ENCODE peak calls at places on chromosome 4, in ten cellular contexts. Y is body of pancreas, U is OCI-LY7, Z is stomach, G is H9, H is adrenal gland, B is cardiac muscle cell, L is heart right ventricle, M is tibial artery, K is A549. Q is an unnamed sample.

GRCh38 chr4:123786955-123787354 is 390.4 kb downstream of the SPRY1 start:
- DNase-seq in G (no peak), H (peak), K (no peak), B (no peak), Z (peak), Y (peak), L (peak), U (no peak), M (no peak), Q (peak)

GRCh38 chr4:124757121-124757520 is 44.6 kb upstream of the ANKRD50 start:
- DNase-seq in B (no peak), Y (no peak), Z (no peak), U (no peak), L (no peak), G (no peak), K (no peak), M (no peak), H (no peak), Q (no peak)

GRCh38 chr4:122764071-122764807 is 31.7 kb downstream of the BBS12 start:
- DNase-seq in H (no peak), B (no peak), L (no peak), M (no peak), K (no peak), G (no peak), U (no peak), Y (no peak), Z (no peak), Q (no peak)

GRCh38 chr4:15536552-15537499 is 67.1 kb downstream of the CC2D2A start:
- DNase-seq in Y (no peak), M (no peak), B (no peak), H (no peak), Z (no peak), K (no peak), L (no peak), U (no peak), G (no peak), Q (no peak)

GRCh38 chr4:73709461-73710033 is 30.8 kb upstream of the CXCL8 start:
- DNase-seq in Y (no peak), G (no peak), U (no peak), H (no peak), Z (no peak), B (no peak), K (no peak), L (no peak), M (no peak), Q (no peak)

GRCh38 chr4:79540143-79540542 is 132.1 kb upstream of the GK2 start:
- DNase-seq in K (no peak), M (no peak), Y (no peak), B (no peak), H (no peak), L (no peak), G (no peak), Z (no peak), U (no peak), Q (no peak)

GRCh38 chr4:5338511-5338910 is 287.2 kb downstream of the STK32B start:
- DNase-seq in Y (no peak), H (no peak), U (no peak), L (no peak), G (no peak), Z (no peak), M (no peak), B (no peak), K (no peak), Q (no peak)

GRCh38 chr4:8906991-8907595 is 35.5 kb upstream of the HMX1 start:
- DNase-seq in B (no peak), U (no peak), M (peak), Y (no peak), Z (no peak), H (no peak), G (peak), L (no peak), K (no peak), Q (no peak)

GRCh38 chr4:7524064-7524682 is 89.4 kb upstream of the PSAPL1 start:
- DNase-seq in K (no peak), Z (no peak), B (no peak), M (no peak), H (no peak), Y (no peak), U (no peak), G (no peak), L (no peak), Q (no peak)
- TF ChIP-seq CTCF in K (no peak), Z (no peak), B (no peak), M (no peak), H (no peak), Y (no peak), U (no peak), G (peak), L (no peak), Q (no peak)

DNA sequence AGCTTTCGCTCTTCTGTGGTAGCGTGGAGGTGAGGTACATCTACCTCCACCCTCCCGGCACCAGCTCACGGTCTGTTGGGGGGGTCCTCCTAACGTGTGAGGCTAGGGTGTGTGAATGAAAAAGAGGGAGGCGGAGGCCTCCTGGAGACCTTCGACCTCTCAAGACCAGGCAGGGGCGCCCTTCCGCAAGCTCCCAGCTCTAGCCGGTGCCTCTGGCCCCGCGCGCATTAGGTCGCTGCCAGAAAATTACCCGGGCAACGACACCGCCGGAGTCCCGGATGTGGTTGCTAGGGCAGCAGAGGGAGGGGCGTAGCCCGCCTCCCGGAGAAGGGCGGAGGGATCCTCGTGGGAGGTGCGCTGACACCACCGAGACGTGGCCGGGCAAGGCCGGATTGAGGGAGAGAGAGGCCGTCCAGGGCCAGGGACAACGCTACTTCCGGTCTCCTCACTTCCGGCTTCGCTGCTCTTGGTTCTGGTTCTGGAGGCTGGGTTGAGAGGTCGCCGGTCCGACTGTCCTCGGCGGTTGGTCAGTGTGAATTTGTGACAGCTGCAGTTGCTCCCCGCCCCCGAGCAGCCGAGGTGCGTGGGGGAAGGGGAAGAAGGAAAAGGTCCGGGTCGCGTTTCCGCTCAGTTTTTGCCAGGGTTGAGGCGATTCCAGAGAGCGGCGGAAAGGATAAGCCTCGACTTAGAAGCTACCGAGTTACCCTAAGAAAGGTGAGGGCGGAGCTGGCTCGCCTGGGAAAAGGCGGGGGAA is at the start of the genes ARFIP1 and TIGD4:
- DNase-seq in M (peak), U (peak), K (peak), L (peak), B (peak), Y (peak), Z (peak), H (peak), G (peak), Q (peak)
- H3K27ac ChIP-seq in M (peak), U (peak), K (peak), L (peak), B (peak), Y (peak), Z (peak), H (peak), G (peak), Q (peak)

GRCh38 chr4:1116837-1117236 is 3.5 kb upstream of the RNF212 start:
- DNase-seq in G (no peak), B (no peak), H (no peak), L (no peak), Z (no peak), U (no peak), K (no peak), Y (no peak), M (no peak), Q (no peak)
- TF ChIP-seq CTCF in G (peak), B (no peak), H (no peak), L (no peak), Z (no peak), U (peak), K (no peak), Y (no peak), M (no peak), Q (peak)

GRCh38 chr4:102427599-102427998 is 73.6 kb upstream of the NFKB1 start:
- DNase-seq in K (no peak), G (no peak), M (no peak), U (no peak), Z (no peak), Y (no peak), B (no peak), H (no peak), L (no peak), Q (no peak)

GRCh38 chr4:102430511-102430910 is 70.6 kb upstream of the NFKB1 start:
- DNase-seq in Y (no peak), K (no peak), U (no peak), B (no peak), G (no peak), M (no peak), H (no peak), L (no peak), Z (no peak), Q (no peak)

GRCh38 chr4:102429553-102429952 is 71.6 kb upstream of the NFKB1 start:
- DNase-seq in M (no peak), U (no peak), K (peak), Z (no peak), Y (no peak), G (no peak), H (no peak), B (no peak), L (no peak), Q (no peak)

GRCh38 chr4:102437111-102437510 is 64.0 kb upstream of the NFKB1 start:
- DNase-seq in M (no peak), Z (no peak), K (no peak), B (no peak), H (no peak), U (no peak), Y (no peak), G (no peak), L (no peak), Q (no peak)

GRCh38 chr4:102431608-102431961 is 69.6 kb upstream of the NFKB1 start:
- DNase-seq in M (no peak), H (no peak), Y (no peak), B (no peak), L (no peak), G (no peak), K (no peak), U (no peak), Z (no peak), Q (no peak)
- H3K27ac ChIP-seq in M (no peak), H (no peak), Y (no peak), B (no peak), L (no peak), G (no peak), K (no peak), U (peak), Z (peak), Q (no peak)

GRCh38 chr4:23876418-23877089 is 13.3 kb downstream of the PPARGC1A start:
- DNase-seq in M (no peak), Z (no peak), G (no peak), K (no peak), L (no peak), H (no peak), Y (no peak), B (no peak), U (no peak), Q (no peak)
- TF ChIP-seq CTCF in M (no peak), Z (no peak), G (peak), K (no peak), L (no peak), H (no peak), Y (no peak), B (no peak), U (no peak), Q (no peak)